ENCODE peak calls at places on chromosomes 2 and 18, in nine cellular contexts. E is body of pancreas, M is IMR-90, G is heart left ventricle, L is vagina, Y is uterus, N is tibial nerve, J is thyroid gland, F is ovary. I is an unnamed sample. For H3K9me3, the result is how much of the 10 kb centered on the place peaks cover.

GRCh38 chr2:234885113-234885512 is 66.7 kb upstream of the SH3BP4 start:
- DNase-seq in Y (no peak), N (no peak), J (no peak), E (peak), G (no peak), F (no peak), M (no peak), L (no peak), I (no peak)

GRCh38 chr2:79275197-79275596 is 115.6 kb upstream of the REG3A start:
- DNase-seq in Y (no peak), F (no peak), E (no peak), M (no peak), J (no peak), N (no peak), L (no peak), G (no peak), I (no peak)

GRCh38 chr2:167794554-167795255 is 452.7 kb downstream of the STK39 start:
- DNase-seq in G (no peak), Y (no peak), E (no peak), M (no peak), F (no peak), L (no peak), J (no peak), N (no peak), I (no peak)

GRCh38 chr2:45925636-45926350 is 274.3 kb downstream of the PRKCE start:
- DNase-seq in L (no peak), M (no peak), F (no peak), J (no peak), N (no peak), E (no peak), G (peak), Y (no peak), I (no peak)

GRCh38 chr2:42777883-42778805 is 14.2 kb upstream of the OXER1 start:
- DNase-seq in J (no peak), Y (no peak), N (no peak), G (no peak), L (no peak), F (peak), M (peak), E (no peak), I (no peak)

GRCh38 chr2:25388491-25388890 is 46.8 kb upstream of the DNMT3A start:
- DNase-seq in E (no peak), Y (no peak), F (no peak), N (no peak), J (no peak), M (no peak), G (no peak), L (peak), I (no peak)

GRCh38 chr2:225737556-225737955 is 338.0 kb downstream of the NYAP2 start:
- DNase-seq in J (no peak), L (no peak), E (no peak), N (no peak), Y (no peak), F (no peak), G (no peak), M (peak), I (no peak)

GRCh38 chr2:168552450-168552856 is 96.4 kb downstream of the CERS6 start:
- DNase-seq in J (peak), Y (no peak), M (no peak), F (no peak), G (no peak), E (no peak), N (no peak), L (no peak), I (no peak)

GRCh38 chr2:5021148-5021547 is 671.0 kb upstream of the SOX11 start:
- DNase-seq in N (no peak), Y (no peak), M (no peak), F (no peak), L (no peak), G (no peak), E (no peak), J (no peak), I (no peak)

GRCh38 chr2:31987454-31987853 is 23.4 kb downstream of the MEMO1 start:
- DNase-seq in F (no peak), M (peak), J (no peak), N (no peak), Y (no peak), E (no peak), L (no peak), G (peak), I (no peak)

GRCh38 chr18:7608798-7609197 is 41.7 kb downstream of the PTPRM start:
- DNase-seq in E (no peak), L (no peak), N (no peak), J (no peak), G (no peak), M (peak), Y (no peak), F (no peak), I (no peak)

GRCh38 chr2:240797914-240798313 is 22.1 kb downstream of the KIF1A start:
- DNase-seq in F (no peak), E (no peak), G (no peak), J (no peak), N (no peak), Y (peak), L (no peak), M (no peak), I (peak)

GRCh38 chr2:71746946-71747501 is 293.7 kb downstream of the DYSF start:
- DNase-seq in Y (peak), N (peak), J (peak), L (no peak), M (no peak), E (peak), F (no peak), G (peak), I (no peak)

GRCh38 chr2:169693344-169693743 is 861 bp downstream of the CFAP210 start:
- DNase-seq in N (no peak), F (no peak), M (no peak), L (no peak), G (no peak), E (no peak), J (no peak), Y (no peak), I (no peak)

GRCh38 chr2:30361751-30362394 is 85.2 kb upstream of the LCLAT1 start:
- DNase-seq in E (no peak), J (peak), Y (no peak), N (no peak), F (no peak), L (no peak), G (no peak), M (no peak), I (no peak)

GRCh38 chr18:50528806-50529205 is 31.1 kb upstream of the MAPK4 start:
- DNase-seq in F (no peak), N (no peak), E (no peak), Y (no peak), G (no peak), L (no peak), M (no peak), J (no peak), I (no peak)

GRCh38 chr18:46095532-46095931 is 2.6 kb downstream of the ATP5F1A start:
- DNase-seq in E (no peak), J (no peak), L (no peak), G (no peak), N (no peak), F (no peak), M (no peak), Y (no peak), I (no peak)

GRCh38 chr2:196244516-196244915 is 73.1 kb upstream of the STK17B start:
- DNase-seq in G (no peak), Y (no peak), J (no peak), N (no peak), L (no peak), E (no peak), M (no peak), F (no peak), I (no peak)

GRCh38 chr18:657311-657997 is at the start of gene TYMS:
- DNase-seq in L (no peak), J (peak), N (no peak), M (peak), E (peak), F (no peak), Y (no peak), G (no peak), I (peak)

GRCh38 chr18:49846718-49847470 is 33.6 kb upstream of the ACAA2 start:
- DNase-seq in L (peak), G (no peak), F (no peak), E (no peak), Y (no peak), J (peak), N (no peak), M (no peak), I (peak)

GRCh38 chr18:54238181-54238936 is 13.9 kb upstream of the MBD2 start:
- DNase-seq in M (no peak), L (no peak), E (no peak), J (no peak), G (no peak), Y (no peak), F (no peak), N (no peak), I (no peak)

GRCh38 chr18:13540783-13541182 is 185.6 kb downstream of the FAM210A start:
- DNase-seq in E (no peak), G (no peak), Y (no peak), N (no peak), L (peak), J (peak), M (no peak), F (no peak), I (no peak)

GRCh38 chr18:42178381-42179080 is 223.5 kb downstream of the PIK3C3 start:
- DNase-seq in G (no peak), J (no peak), M (no peak), L (no peak), E (no peak), N (no peak), F (no peak), Y (no peak), I (no peak)

GRCh38 chr2:242052421-242052820 is 182.9 kb downstream of the RTP5 start:
- DNase-seq in J (no peak), N (no peak), L (no peak), Y (no peak), E (no peak), F (no peak), G (no peak), M (no peak), I (no peak)

GRCh38 chr2:238940806-238941205 is 92.9 kb downstream of the TWIST2 start:
- DNase-seq in L (peak), Y (peak), E (no peak), M (no peak), F (no peak), G (peak), J (no peak), N (no peak), I (no peak)

GRCh38 chr2:98586466-98587140 is 21.7 kb downstream of the COA5 start:
- DNase-seq in M (no peak), F (no peak), N (no peak), G (no peak), Y (no peak), J (peak), E (no peak), L (peak), I (no peak)

GRCh38 chr2:222179592-222179991 is 119.2 kb downstream of the PAX3 start:
- DNase-seq in E (no peak), N (no peak), Y (no peak), L (no peak), J (no peak), G (no peak), F (no peak), M (no peak), I (no peak)

GRCh38 chr2:241558532-241559488 is at the start of gene BOK:
- DNase-seq in L (no peak), Y (peak), M (peak), N (no peak), F (peak), J (peak), G (peak), E (peak), I (peak)

GRCh38 chr18:78882585-78882984 is 97.0 kb upstream of the SALL3 start:
- DNase-seq in E (no peak), M (no peak), F (no peak), G (no peak), Y (no peak), L (peak), J (no peak), N (no peak), I (no peak)

GRCh38 chr18:34787931-34788532 is 77.9 kb downstream of the DTNA start:
- DNase-seq in E (peak), L (no peak), Y (peak), N (peak), M (peak), J (peak), G (no peak), F (no peak), I (no peak)

GRCh38 chr18:36744261-36744876 is 84.4 kb downstream of the TPGS2 start:
- DNase-seq in Y (no peak), G (no peak), F (no peak), L (no peak), E (no peak), J (no peak), N (no peak), M (peak), I (no peak)

GRCh38 chr2:123502926-123503325 is 522.2 kb upstream of the CNTNAP5 start:
- DNase-seq in F (no peak), N (no peak), G (no peak), L (no peak), E (no peak), Y (no peak), M (no peak), J (no peak), I (no peak)

GRCh38 chr2:70084973-70085710 is 2.1 kb upstream of the PCBP1 start:
- DNase-seq in F (peak), L (peak), M (no peak), Y (no peak), E (peak), J (peak), N (peak), G (no peak), I (peak)

DNA sequence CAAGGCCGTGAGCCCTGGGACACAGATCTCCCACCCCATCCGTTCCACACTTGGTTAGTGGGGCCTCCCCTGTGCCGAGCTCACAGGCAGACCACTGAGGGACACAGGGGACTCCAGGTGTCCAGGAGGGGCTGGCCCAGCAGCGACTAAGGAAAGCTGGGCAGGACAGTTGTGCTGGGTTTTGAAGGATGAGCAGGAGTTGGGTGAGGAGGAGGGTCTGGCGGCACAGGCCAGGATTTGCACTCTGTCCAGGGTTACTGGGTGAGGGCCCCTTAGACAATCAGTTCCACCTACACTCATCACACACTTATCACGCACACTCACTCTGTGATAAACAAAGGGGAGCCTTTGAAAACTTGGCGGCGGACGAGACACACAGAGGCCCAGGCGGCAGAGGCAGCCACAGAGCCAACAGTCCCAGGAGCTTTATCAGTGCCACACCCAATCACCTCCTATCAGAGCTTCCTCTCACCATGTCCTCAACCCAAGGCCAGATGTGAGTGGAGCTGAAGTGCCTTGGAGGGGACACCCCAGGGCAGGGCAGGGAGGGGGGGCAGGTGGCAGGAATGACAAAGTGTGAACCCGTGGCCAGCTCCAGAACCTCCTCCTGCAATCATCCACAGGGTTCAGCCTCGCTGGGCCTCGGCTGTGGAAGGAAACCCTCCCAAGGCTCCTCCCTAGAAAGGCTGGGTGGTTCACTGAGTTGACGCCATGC is 26.6 kb downstream of the BIN1 start:
- DNase-seq in G (no peak), F (no peak), L (no peak), N (no peak), Y (no peak), E (no peak), J (no peak), M (no peak), I (no peak)
- H3K27ac ChIP-seq in G (no peak), F (no peak), L (peak), N (peak), Y (peak), E (no peak), J (no peak), M (no peak), I (no peak)

DNA sequence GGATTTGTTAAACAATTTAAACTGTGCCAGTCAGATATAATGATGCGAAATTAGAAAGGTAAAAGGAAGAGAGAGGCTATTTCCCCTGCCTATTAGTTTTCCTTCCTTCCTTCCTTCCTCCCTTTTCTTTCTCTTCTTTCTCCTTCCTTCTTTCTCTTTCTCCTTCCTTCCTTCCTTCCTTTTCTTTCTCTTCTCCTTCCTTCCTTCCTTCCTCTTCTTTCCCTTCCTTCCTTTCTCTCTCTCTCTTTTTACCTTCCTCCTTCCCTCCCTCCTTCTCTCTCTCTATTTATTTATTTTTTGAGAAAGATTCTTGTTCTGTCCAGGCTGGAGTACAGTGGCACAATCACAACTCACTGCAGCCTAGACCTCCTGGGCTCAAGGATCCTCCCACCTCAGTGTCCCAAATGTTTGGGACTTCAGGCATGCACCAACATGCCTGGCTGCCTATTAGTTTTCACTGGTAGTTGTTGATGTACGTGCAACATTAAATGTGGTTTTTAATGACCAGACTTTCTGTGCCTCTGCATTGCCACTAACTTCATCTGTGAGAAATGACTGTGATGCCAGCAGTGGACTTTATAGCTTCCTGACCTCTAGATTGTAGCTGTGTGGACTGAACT is 48.7 kb upstream of the NFE2L2 start:
- DNase-seq in J (no peak), F (no peak), Y (no peak), M (no peak), E (no peak), N (no peak), G (no peak), L (no peak), I (no peak)
- TF ChIP-seq POLR2A in J (no peak), F (no peak), Y (no peak), M (no peak), E (no peak), N (no peak), G (no peak), L (no peak), I (no peak)

GRCh38 chr2:6846967-6847695 is 18.6 kb downstream of the CMPK2 start:
- DNase-seq in L (no peak), G (no peak), E (no peak), N (no peak), Y (no peak), F (no peak), M (no peak), J (no peak), I (no peak)

GRCh38 chr2:6845903-6846302 is 19.8 kb downstream of the CMPK2 start:
- DNase-seq in J (no peak), F (no peak), M (no peak), G (no peak), N (no peak), L (no peak), Y (no peak), E (no peak), I (no peak)

GRCh38 chr2:6841537-6842287 is 24.0 kb downstream of the CMPK2 start:
- DNase-seq in J (no peak), M (no peak), N (no peak), Y (no peak), G (no peak), F (no peak), E (no peak), L (no peak), I (no peak)

GRCh38 chr2:6845312-6845711 is 20.4 kb downstream of the CMPK2 start:
- DNase-seq in G (no peak), M (no peak), E (no peak), J (no peak), Y (no peak), F (no peak), N (no peak), L (no peak), I (no peak)

GRCh38 chr2:6846540-6846939 is 19.2 kb downstream of the CMPK2 start:
- DNase-seq in M (no peak), G (no peak), F (no peak), E (no peak), L (no peak), J (no peak), N (no peak), Y (no peak), I (no peak)
- H3K9me3 ChIP-seq in M (under half), G (half or more), F (under half), E (half or more), L (half or more), J (under half), N (half or more), Y (under half), I (under half)

DNA sequence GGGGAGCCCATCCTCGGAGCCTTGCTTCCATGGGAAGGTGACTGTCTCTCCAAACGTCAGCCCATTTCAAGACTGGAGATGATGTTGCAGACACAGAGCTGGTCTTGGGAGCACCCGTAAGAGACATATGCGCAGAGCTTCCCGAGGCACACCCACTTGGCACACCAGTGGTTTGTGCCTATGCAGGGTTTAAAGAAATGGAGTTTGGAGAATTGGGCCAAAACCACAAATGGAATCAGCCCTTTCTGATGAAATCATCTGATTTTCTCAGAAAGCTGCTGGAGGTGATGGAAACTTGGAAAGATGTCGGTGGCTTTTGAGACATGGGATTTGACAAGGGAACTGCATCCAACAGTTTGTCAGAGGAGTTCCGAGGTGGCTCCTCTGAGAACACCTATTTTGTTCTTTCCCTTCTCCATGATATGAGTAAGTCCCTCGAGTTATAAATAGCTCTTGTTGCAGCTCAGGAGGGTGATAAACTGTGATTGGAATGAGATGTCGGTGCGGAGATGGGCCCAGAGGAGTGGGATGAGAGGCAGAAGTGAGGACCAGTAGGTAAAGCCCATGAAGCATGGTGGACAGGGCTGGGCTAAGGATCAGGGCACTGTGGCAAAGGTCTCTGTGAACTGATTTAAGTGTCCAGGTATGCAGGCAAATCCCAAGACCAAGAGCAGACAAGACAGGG is 225.7 kb downstream of the ACKR3 start:
- DNase-seq in F (no peak), E (no peak), G (no peak), L (no peak), M (no peak), N (no peak), J (no peak), Y (no peak), I (no peak)
- H3K27ac ChIP-seq in F (no peak), E (no peak), G (no peak), L (peak), M (no peak), N (no peak), J (no peak), Y (no peak), I (no peak)

GRCh38 chr2:135531231-135532197 is at the start of gene R3HDM1:
- DNase-seq in N (peak), F (peak), M (peak), J (peak), L (peak), G (peak), E (peak), Y (peak), I (peak)
- TF ChIP-seq POLR2A in N (peak), F (no peak), M (no peak), J (peak), L (no peak), G (peak), E (peak), Y (peak), I (no peak)

DNA sequence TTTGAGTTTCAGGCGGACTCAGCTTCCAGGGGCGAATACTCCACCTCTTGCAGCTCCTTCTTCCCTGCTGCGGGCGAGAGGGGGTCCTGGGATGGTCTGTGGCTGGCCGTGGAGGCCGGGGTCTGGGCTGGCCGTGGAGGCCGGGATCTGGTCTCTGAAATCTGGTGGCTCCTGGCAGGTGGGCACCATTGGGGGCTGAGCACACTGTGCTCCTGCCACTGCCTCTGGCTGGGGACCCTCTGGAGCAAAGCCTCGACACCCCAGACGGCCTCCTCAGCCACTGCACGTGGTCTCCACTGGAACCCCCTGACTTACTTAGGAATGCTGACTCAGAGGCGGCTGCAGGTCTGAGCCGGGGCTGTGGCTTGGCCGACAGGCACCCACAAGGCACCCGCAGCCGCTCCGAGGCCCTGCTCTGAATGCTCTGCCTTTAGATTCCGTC is 100.1 kb upstream of the ALKAL2 start:
- DNase-seq in N (no peak), E (no peak), L (peak), J (no peak), F (no peak), Y (no peak), G (no peak), M (no peak), I (no peak)
- H3K9me3 ChIP-seq in N (under half), E (under half), L (under half), J (under half), F (under half), Y (under half), G (under half), M (under half), I (under half)

I was measured in right lobe of liver.